ENCODE peak calls at places on chromosomes 16 and 17, in five cellular contexts. M is NCI-H460, Q is skeletal muscle cell, Z is amygdala, F is cerebellar nuclear complex. N is an unnamed sample.

GRCh38 chr17:43576563-43577229 is 30.6 kb upstream of the ETV4 start:
- DNase-seq in M (peak), F (peak), Q (no peak), Z (peak), N (peak)

GRCh38 chr17:35183332-35183731 is 10.9 kb downstream of the SLC35G3 start:
- DNase-seq in F (no peak), Z (no peak), M (no peak), Q (no peak), N (no peak)

GRCh38 chr17:76793775-76794174 is 55.9 kb downstream of the MFSD11 start:
- DNase-seq in Z (no peak), Q (no peak), F (no peak), M (peak), N (peak)

GRCh38 chr16:58399718-58400633 is 7.7 kb downstream of the GINS3 start:
- DNase-seq in F (no peak), Q (no peak), Z (no peak), M (no peak), N (no peak)

GRCh38 chr16:56630134-56630533 is 2.3 kb upstream of the MT1M start:
- DNase-seq in F (no peak), M (no peak), Q (no peak), Z (no peak), N (no peak)

GRCh38 chr16:82460761-82461160 is 166.0 kb upstream of the CDH13 start:
- DNase-seq in M (no peak), F (no peak), Q (no peak), Z (no peak), N (peak)

GRCh38 chr17:40551091-40551873 is 14.0 kb downstream of the CCR7 start:
- DNase-seq in Q (peak), Z (no peak), M (peak), F (no peak), N (no peak)

GRCh38 chr16:84786605-84787302 is 33.0 kb upstream of the CRISPLD2 start:
- DNase-seq in Q (no peak), F (no peak), M (no peak), Z (no peak), N (no peak)

GRCh38 chr17:77086433-77087010 is 54.2 kb upstream of the SEC14L1 start:
- DNase-seq in Q (no peak), M (peak), F (peak), Z (peak), N (peak)

GRCh38 chr16:11604783-11605563 is 18.3 kb upstream of the LITAF start:
- DNase-seq in M (no peak), Q (peak), Z (no peak), F (no peak), N (no peak)

GRCh38 chr16:1300664-1301476 is 8.6 kb upstream of the UBE2I start:
- DNase-seq in Z (no peak), Q (no peak), M (peak), F (no peak), N (peak)

GRCh38 chr17:8894673-8895578 is 27.5 kb upstream of the PIK3R6 start:
- DNase-seq in F (no peak), Q (no peak), Z (no peak), M (peak), N (peak)

GRCh38 chr17:77160032-77160876 is 19.5 kb downstream of the SEC14L1 start:
- DNase-seq in Z (no peak), M (no peak), F (no peak), Q (no peak), N (peak)

GRCh38 chr17:63497708-63498483 is 21.0 kb downstream of the ACE start:
- DNase-seq in M (no peak), Z (no peak), Q (no peak), F (no peak), N (no peak)

GRCh38 chr16:19432429-19432828 is 14.7 kb downstream of the TMC5 start:
- DNase-seq in M (peak), Z (no peak), Q (no peak), F (no peak), N (no peak)

GRCh38 chr16:4574919-4575705 is 19.0 kb downstream of the C16orf96 start:
- DNase-seq in Q (no peak), F (no peak), Z (no peak), M (no peak), N (no peak)

GRCh38 chr16:78988361-78988992 is 612.1 kb downstream of the MAF start:
- DNase-seq in M (no peak), Q (no peak), F (no peak), Z (no peak), N (no peak)

GRCh38 chr16:50708373-50709060 is 15.1 kb downstream of the NOD2 start:
- DNase-seq in Z (no peak), F (no peak), M (no peak), Q (no peak), N (no peak)

GRCh38 chr16:27444015-27444414 is 42.0 kb downstream of the IL21R start:
- DNase-seq in F (no peak), M (no peak), Z (no peak), Q (no peak), N (no peak)

GRCh38 chr16:24045641-24046040 is 209.9 kb downstream of the PRKCB start:
- DNase-seq in M (no peak), Q (no peak), Z (no peak), F (no peak), N (peak)

GRCh38 chr16:31008154-31008950 is 2.1 kb downstream of the STX1B start:
- DNase-seq in Q (peak), F (no peak), Z (no peak), M (no peak), N (no peak)

N was measured in HAP-1.